ENCODE peak calls at places on chromosomes 6 and 20, in nine cellular contexts. M, Q, T, S, I, Z, O, H and Y are unnamed samples.

GRCh38 chr6:87941556-87942358 is 105.9 kb upstream of the SPACA1 start:
- DNase-seq in M (no peak), I (no peak), Z (no peak), T (no peak), H (no peak), Q (no peak), S (no peak), O (no peak), Y (no peak)

GRCh38 chr20:23937303-23938117 is 51.1 kb downstream of the GGTLC1 start:
- DNase-seq in S (peak; percentile 71), T (peak; percentile 69), O (peak; percentile 65), Q (peak; percentile 40), Z (peak; percentile 60), M (peak; percentile 75), I (peak; percentile 36), H (peak; percentile 66), Y (peak; percentile 69)

GRCh38 chr6:70547313-70547712 is 19.4 kb upstream of the SDHAF4 start:
- DNase-seq in H (no peak), Z (peak; percentile 17), S (no peak), I (peak; percentile 37), Q (no peak), M (no peak), O (peak; percentile 42), T (no peak), Y (no peak)

GRCh38 chr6:157652601-157653363 is 170.3 kb upstream of the SNX9 start:
- DNase-seq in O (no peak), H (no peak), M (no peak), Z (no peak), I (no peak), T (peak; percentile 61), S (peak; percentile 33), Q (no peak), Y (no peak)

GRCh38 chr20:39108746-39109145 is 146.6 kb downstream of the DHX35 start:
- DNase-seq in Z (peak; percentile 49), Q (no peak), M (no peak), I (peak; percentile 27), T (no peak), O (peak; percentile 18), H (no peak), S (no peak), Y (no peak)

GRCh38 chr6:157187182-157188093 is 135.9 kb downstream of the TMEM242 start:
- DNase-seq in M (no peak), Z (peak; percentile 63), H (no peak), O (no peak), T (peak; percentile 29), I (no peak), Q (peak; percentile 33), S (no peak), Y (peak; percentile 64)

GRCh38 chr6:146700078-146700686 is 101.4 kb downstream of the ADGB start:
- DNase-seq in H (peak; percentile 94), O (peak; percentile 91), S (no peak), I (peak; percentile 83), M (peak; percentile 45), Q (peak; percentile 78), T (peak; percentile 87), Z (peak; percentile 78), Y (peak; percentile 82)

GRCh38 chr6:23106951-23107350 is 537.6 kb downstream of the HDGFL1 start:
- DNase-seq in M (no peak), S (no peak), Q (no peak), T (no peak), O (peak; percentile 3), I (peak; percentile 92), H (no peak), Z (no peak), Y (no peak)

GRCh38 chr6:42314571-42314950 is 96.9 kb upstream of the MRPS10 start:
- DNase-seq in M (no peak), S (no peak), Q (no peak), O (no peak), T (no peak), H (no peak), Z (no peak), I (no peak), Y (no peak)

GRCh38 chr6:45461486-45461885 is 83.8 kb upstream of the SUPT3H start:
- DNase-seq in S (no peak), Z (no peak), Q (no peak), T (no peak), I (no peak), O (peak; percentile 43), M (no peak), H (no peak), Y (no peak)

GRCh38 chr6:1379026-1379809 is 10.2 kb upstream of the FOXF2 start:
- DNase-seq in Z (no peak), Q (no peak), O (no peak), S (no peak), I (no peak), H (no peak), T (no peak), M (no peak), Y (no peak)

GRCh38 chr6:116764557-116764960 is 960 bp downstream of the FAM162B start:
- DNase-seq in M (no peak), T (peak; percentile 5), I (peak; percentile 9), Q (peak; percentile 26), O (no peak), S (no peak), H (no peak), Z (no peak), Y (no peak)

GRCh38 chr6:111031151-111031550 is 49.3 kb downstream of the RPF2 start:
- DNase-seq in M (no peak), H (no peak), S (no peak), I (no peak), Z (no peak), O (no peak), T (no peak), Q (no peak), Y (no peak)

GRCh38 chr20:32972181-32973076 is 31.8 kb downstream of the SUN5 start:
- DNase-seq in T (no peak), H (no peak), S (peak; percentile 53), M (peak; percentile 86), I (no peak), Q (no peak), O (no peak), Z (peak; percentile 8), Y (no peak)

GRCh38 chr6:35737413-35738211 is 780 bp downstream of the ARMC12 start:
- DNase-seq in M (peak; percentile 69), S (no peak), O (peak; percentile 92), I (peak; percentile 87), Q (no peak), Z (peak; percentile 77), H (no peak), T (no peak), Y (peak; percentile 54)

GRCh38 chr20:62439218-62439617 is 11.9 kb upstream of the RBBP8NL start:
- DNase-seq in I (no peak), H (no peak), Q (no peak), T (no peak), Z (no peak), M (no peak), S (no peak), O (no peak), Y (no peak)

GRCh38 chr20:19784511-19785172 is 26.6 kb downstream of the RIN2 start:
- DNase-seq in S (peak; percentile 80), Q (peak; percentile 70), M (no peak), O (peak; percentile 89), I (peak; percentile 91), H (peak; percentile 79), Z (peak; percentile 91), T (peak; percentile 66), Y (peak; percentile 79)

GRCh38 chr20:51930775-51931174 is 128.5 kb upstream of the SALL4 start:
- DNase-seq in Z (peak; percentile 95), H (no peak), S (no peak), Q (no peak), T (no peak), O (peak; percentile 90), I (peak; percentile 68), M (no peak), Y (no peak)

GRCh38 chr6:25670793-25671513 is 18.9 kb downstream of the SCGN start:
- DNase-seq in M (no peak), O (peak; percentile 18), T (no peak), S (no peak), Q (no peak), I (no peak), Z (peak; percentile 2), H (no peak), Y (no peak)

GRCh38 chr6:167893416-167893815 is 66.7 kb downstream of the AFDN start:
- DNase-seq in T (no peak), Z (no peak), O (no peak), M (no peak), H (no peak), S (no peak), I (peak; percentile 52), Q (no peak), Y (no peak)

GRCh38 chr6:148968636-148969270 is 221.9 kb downstream of the UST start:
- DNase-seq in O (no peak), H (no peak), Q (no peak), I (peak; percentile 70), Z (no peak), S (no peak), T (no peak), M (no peak), Y (no peak)
- H3K4me3 ChIP-seq in O (no peak overlapping the region), H (no peak overlapping the region), Q (no peak overlapping the region), I (no peak overlapping the region), Z (no peak overlapping the region), S (no peak overlapping the region), T (no peak overlapping the region), M (no peak overlapping the region), Y (no peak overlapping the region)

GRCh38 chr6:302760-303159 is 10.5 kb downstream of the DUSP22 start:
- DNase-seq in O (no peak), I (no peak), Z (no peak), T (no peak), H (no peak), Q (no peak), M (no peak), S (no peak), Y (no peak)
- H3K9me3 ChIP-seq in O (peaks cover 8% of the 10 kb centered on the region), I (peaks cover 7% of the 10 kb centered on the region), Z (no peaks in the 10 kb centered on the region), T (no peaks in the 10 kb centered on the region), H (no peaks in the 10 kb centered on the region), Q (no peaks in the 10 kb centered on the region), M (no peaks in the 10 kb centered on the region), S (no peaks in the 10 kb centered on the region), Y (no peaks in the 10 kb centered on the region)

GRCh38 chr6:10531513-10531912 is 10.4 kb downstream of the GCNT2 start:
- DNase-seq in T (no peak), Q (no peak), S (no peak), I (no peak), H (no peak), O (no peak), Z (no peak), M (no peak), Y (no peak)
- H3K4me3 ChIP-seq in T (no peak overlapping the region), Q (no peak overlapping the region), S (peak overlapping the region; percentile 60), I (no peak overlapping the region), H (no peak overlapping the region), O (no peak overlapping the region), Z (no peak overlapping the region), M (no peak overlapping the region), Y (peak overlapping the region; percentile 51)

DNA sequence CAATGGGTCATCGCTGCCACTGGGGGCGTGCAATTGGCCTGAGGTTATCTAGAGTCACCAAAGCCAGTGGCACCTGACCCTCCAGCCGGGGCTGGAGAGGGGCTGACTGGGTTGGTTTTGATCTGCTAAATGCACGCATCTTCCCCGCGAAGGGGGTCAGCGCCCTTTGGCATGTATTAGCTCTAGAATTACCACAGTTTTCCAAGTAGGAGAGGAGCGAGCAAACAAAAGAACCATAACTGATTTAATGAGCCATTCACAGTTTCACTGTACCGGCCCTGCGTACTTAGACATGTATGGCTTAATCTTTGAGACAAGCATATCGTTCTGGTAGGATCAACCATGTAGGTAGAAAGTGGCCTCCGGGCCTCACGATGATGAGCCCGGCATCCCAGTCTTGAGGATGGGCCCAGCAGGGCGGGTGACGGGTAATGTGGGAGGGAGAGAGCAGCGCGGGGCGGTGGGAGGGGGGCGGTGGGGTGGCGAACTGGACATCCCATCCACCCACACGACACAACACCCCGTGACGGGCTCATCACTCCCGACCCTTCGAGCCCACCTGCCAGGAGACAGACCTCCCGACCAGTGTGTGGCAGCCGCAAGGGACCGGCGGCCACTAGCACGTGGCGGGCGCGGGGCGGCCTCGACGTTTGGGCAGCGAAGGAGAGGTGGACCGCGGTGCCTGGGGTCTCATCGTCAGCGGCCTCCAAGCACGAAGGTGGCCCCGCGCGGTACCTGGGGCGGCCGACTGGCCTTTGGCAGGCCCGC is 1957.5 kb upstream of the DEFB115 start:
- DNase-seq in T (no peak), Z (no peak), I (no peak), M (no peak), S (no peak), H (no peak), O (no peak), Q (no peak), Y (no peak)
- H3K9me3 ChIP-seq in T (no peaks in the 10 kb centered on the region), Z (peaks cover 7% of the 10 kb centered on the region), I (peaks cover 49% of the 10 kb centered on the region), M (peaks cover 33% of the 10 kb centered on the region), S (no peaks in the 10 kb centered on the region), H (no peaks in the 10 kb centered on the region), O (no peaks in the 10 kb centered on the region), Q (peaks cover 17% of the 10 kb centered on the region), Y (no peaks in the 10 kb centered on the region)